ENCODE peak calls at places on chromosomes 13 and 19, in five cellular contexts. Y, T, P, W and E are unnamed samples. For H3K4me1, the result is how much of the 10 kb centered on the place peaks cover.

GRCh38 chr13:75385708-75386083 is 96.3 kb downstream of the TBC1D4 start:
- DNase-seq in P (no peak), T (no peak), Y (no peak), W (no peak), E (no peak)

GRCh38 chr19:46000497-46001246 is 5.4 kb downstream of the CCDC61 start:
- DNase-seq in Y (peak), P (no peak), T (no peak), W (peak), E (no peak)

GRCh38 chr19:42301646-42302204 is at the start of gene PRR19:
- DNase-seq in T (no peak), P (no peak), Y (peak), W (no peak), E (no peak)

GRCh38 chr13:64556391-64556790 is 2673.7 kb downstream of the PCDH9 start:
- DNase-seq in Y (no peak), W (no peak), T (no peak), P (peak), E (no peak)

GRCh38 chr19:12695090-12695489 is 1.3 kb downstream of the FBXW9 start:
- DNase-seq in Y (no peak), P (no peak), T (no peak), W (no peak), E (no peak)

GRCh38 chr13:48535791-48536190 is 2.9 kb upstream of the RCBTB2 start:
- DNase-seq in Y (no peak), P (no peak), T (no peak), W (no peak), E (no peak)

GRCh38 chr19:35501684-35502083 is 11.4 kb upstream of the KRTDAP start:
- DNase-seq in W (no peak), P (no peak), T (no peak), Y (no peak), E (no peak)

GRCh38 chr13:64538711-64539110 is 2691.4 kb downstream of the PCDH9 start:
- DNase-seq in Y (no peak), T (no peak), W (no peak), P (peak), E (no peak)

GRCh38 chr19:38395381-38396127 is 7.1 kb downstream of the SPRED3 start:
- DNase-seq in W (peak), P (no peak), Y (peak), T (no peak), E (no peak)

GRCh38 chr19:14375055-14375581 is 6.1 kb upstream of the ADGRE5 start:
- DNase-seq in W (no peak), P (no peak), T (no peak), Y (no peak), E (no peak)

GRCh38 chr13:73751290-73751689 is 382.9 kb downstream of the KLF12 start:
- DNase-seq in P (no peak), T (peak), W (no peak), Y (no peak), E (no peak)

GRCh38 chr13:59531571-59532091 is 632.1 kb downstream of the DIAPH3 start:
- DNase-seq in Y (peak), T (no peak), W (peak), P (peak), E (peak)

GRCh38 chr19:6238256-6238642 is 41.5 kb downstream of the MLLT1 start:
- DNase-seq in T (no peak), Y (no peak), W (no peak), P (no peak), E (no peak)

GRCh38 chr13:34696741-34697140 is 245.3 kb upstream of the NBEA start:
- DNase-seq in T (no peak), W (no peak), P (no peak), Y (no peak), E (no peak)

GRCh38 chr13:113393572-113394503 is 29.9 kb upstream of the GRTP1 start:
- DNase-seq in W (peak), Y (peak), T (peak), P (peak), E (peak)

GRCh38 chr19:3700242-3701032 is at the start of gene PIP5K1C:
- DNase-seq in Y (peak), W (peak), T (peak), P (peak), E (peak)

GRCh38 chr19:19624032-19624570 is 3.9 kb downstream of the LPAR2 start:
- DNase-seq in Y (no peak), T (no peak), W (no peak), P (no peak), E (no peak)

GRCh38 chr19:4352701-4353121 is 9.3 kb downstream of the MPND start:
- DNase-seq in P (peak), W (peak), Y (peak), T (no peak), E (no peak)

DNA sequence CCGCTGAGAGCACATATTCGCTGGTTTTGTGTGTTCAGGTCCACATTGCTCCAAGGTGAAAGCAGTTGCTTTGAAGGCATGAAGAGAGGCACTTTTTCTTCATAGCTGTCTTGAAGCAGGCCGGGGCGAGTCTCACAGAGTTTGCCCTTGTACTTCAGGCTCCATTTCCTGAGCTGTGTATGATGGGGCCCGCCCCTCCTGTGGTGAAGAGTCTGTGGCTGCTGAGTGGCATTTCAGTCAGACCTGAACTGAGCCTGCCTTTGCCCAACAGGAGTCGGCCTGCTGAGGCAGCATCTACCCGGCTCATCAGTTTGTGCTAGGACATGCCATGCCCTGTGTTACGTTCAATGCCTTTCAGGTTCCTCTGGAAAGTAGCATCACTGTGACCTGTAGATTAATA is 44.4 kb upstream of the C1QTNF9 start:
- DNase-seq in W (no peak), T (no peak), Y (no peak), P (no peak), E (peak)
- H3K4me1 ChIP-seq in W (under half), T (under half), Y (under half), P (under half), E (under half)

GRCh38 chr19:10193666-10194499 is 870 bp downstream of the DNMT1 start:
- DNase-seq in W (peak), Y (peak), T (peak), P (peak), E (peak)

GRCh38 chr19:10194500-10195198 is at the start of gene DNMT1:
- DNase-seq in T (peak), W (peak), P (peak), Y (peak), E (peak)

GRCh38 chr19:10191347-10191746 is 3.4 kb downstream of the DNMT1 start:
- DNase-seq in P (peak), Y (no peak), W (peak), T (peak), E (no peak)

GRCh38 chr19:10195199-10195519 is 406 bp upstream of the DNMT1 start:
- DNase-seq in W (no peak), Y (no peak), T (no peak), P (no peak), E (no peak)

GRCh38 chr19:10192922-10193321 is 1.8 kb downstream of the DNMT1 start:
- DNase-seq in Y (no peak), P (no peak), T (no peak), W (peak), E (no peak)
- H3K4me1 ChIP-seq in Y (under half), P (under half), T (under half), W (under half), E (under half)

GRCh38 chr13:46796129-46796514 is 839 bp downstream of the ESD start:
- DNase-seq in W (no peak), Y (no peak), P (no peak), T (no peak), E (no peak)
- H3K4me1 ChIP-seq in W (under half), Y (under half), P (under half), T (under half), E (under half)

DNA sequence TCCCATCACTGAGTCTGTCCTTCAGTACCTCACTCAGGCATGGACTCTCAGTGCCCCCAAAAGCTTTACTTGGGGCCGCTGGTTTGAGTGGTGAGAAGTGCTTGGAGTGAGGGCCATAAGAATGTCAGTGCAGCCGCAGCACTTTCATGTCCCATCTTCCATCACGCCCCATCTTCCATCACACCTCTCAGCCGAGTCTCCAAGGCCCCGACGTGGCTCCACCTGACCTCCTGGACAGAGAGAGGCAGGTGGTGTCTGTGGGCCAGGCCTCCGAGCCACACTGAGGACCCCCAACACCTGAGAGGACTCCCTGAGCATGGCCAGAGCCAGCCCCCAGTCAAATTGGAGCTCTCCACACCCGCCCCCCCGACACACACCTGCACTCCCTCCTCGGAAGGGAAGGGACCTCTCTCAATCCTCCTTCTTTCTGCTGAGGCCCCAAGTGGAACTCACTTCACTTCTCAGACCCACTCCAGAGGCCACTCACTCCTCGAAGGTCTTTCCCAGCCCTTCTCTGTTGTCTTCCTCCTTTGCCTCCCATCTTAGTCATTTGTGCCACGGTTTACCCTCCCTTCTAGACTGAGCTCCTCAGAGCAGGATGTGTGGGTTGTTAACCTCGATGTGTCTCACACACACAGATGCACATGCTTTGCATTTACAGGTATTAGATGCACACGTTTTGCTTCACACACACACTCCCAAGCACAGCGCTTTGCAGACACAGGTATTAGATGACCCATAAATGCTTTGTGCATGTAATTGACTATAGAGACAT is 65.7 kb upstream of the ATP12A start:
- DNase-seq in Y (no peak), T (no peak), P (no peak), W (no peak), E (no peak)
- H3K4me1 ChIP-seq in Y (under half), T (under half), P (under half), W (under half), E (under half)

GRCh38 chr19:802888-803561 is 5.8 kb downstream of the PTBP1 start:
- DNase-seq in P (no peak), W (peak), T (no peak), Y (peak), E (no peak)
- H3K4me1 ChIP-seq in P (under half), W (under half), T (under half), Y (under half), E (under half)

GRCh38 chr13:39373108-39373507 is 229.9 kb downstream of the LHFPL6 start:
- DNase-seq in W (no peak), Y (no peak), T (no peak), P (no peak), E (no peak)

GRCh38 chr13:39365879-39366278 is 237.1 kb downstream of the LHFPL6 start:
- DNase-seq in P (no peak), Y (no peak), W (no peak), T (no peak), E (no peak)

GRCh38 chr13:39370554-39370953 is 232.4 kb downstream of the LHFPL6 start:
- DNase-seq in T (no peak), P (peak), W (no peak), Y (no peak), E (peak)

GRCh38 chr13:39369161-39369890 is 233.7 kb downstream of the LHFPL6 start:
- DNase-seq in Y (no peak), P (no peak), W (no peak), T (no peak), E (no peak)

GRCh38 chr13:39370048-39370447 is 232.9 kb downstream of the LHFPL6 start:
- DNase-seq in Y (no peak), P (no peak), W (no peak), T (no peak), E (no peak)
- H3K4me1 ChIP-seq in Y (under half), P (under half), W (under half), T (under half), E (under half)

DNA sequence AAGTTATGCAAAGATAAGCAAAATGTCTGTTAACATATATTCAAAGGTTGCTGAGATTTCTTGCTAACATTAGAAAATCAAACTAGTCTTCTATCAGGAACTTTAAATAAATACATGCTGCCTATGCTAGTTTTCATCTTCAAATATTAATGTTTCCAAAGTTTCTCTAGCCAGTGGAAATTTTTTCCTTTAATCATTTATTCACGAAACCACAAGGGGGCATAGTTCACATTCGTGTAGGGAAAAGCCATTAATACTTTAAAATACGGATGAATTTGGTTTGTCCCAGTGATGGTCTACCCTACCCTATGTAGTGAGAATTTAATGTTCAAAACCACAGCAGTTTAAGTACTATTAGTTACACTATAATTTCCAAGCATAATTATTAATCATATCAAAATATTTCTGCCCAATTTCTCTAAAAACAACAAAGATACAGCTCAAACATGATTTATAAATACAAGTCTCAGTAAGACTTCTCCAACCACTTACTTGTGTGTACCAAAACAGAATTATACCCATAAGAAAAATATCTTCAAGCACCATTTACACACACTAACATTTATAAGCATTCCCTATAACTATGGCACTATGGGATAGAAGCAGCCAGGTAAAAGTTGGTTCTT is 16.2 kb downstream of the NUFIP1 start:
- DNase-seq in W (no peak), T (no peak), Y (peak), P (peak), E (no peak)
- H3K4me1 ChIP-seq in W (under half), T (under half), Y (under half), P (under half), E (under half)

GRCh38 chr19:11194657-11195056 is 2.7 kb downstream of the KANK2 start:
- DNase-seq in Y (no peak), T (no peak), W (no peak), P (peak), E (no peak)

GRCh38 chr19:11192957-11193939 is 4.1 kb downstream of the KANK2 start:
- DNase-seq in T (no peak), P (no peak), Y (no peak), W (peak), E (no peak)

GRCh38 chr19:11195169-11195568 is 2.2 kb downstream of the KANK2 start:
- DNase-seq in T (no peak), W (peak), P (peak), Y (no peak), E (no peak)

GRCh38 chr19:11195681-11196080 is 1.7 kb downstream of the KANK2 start:
- DNase-seq in W (no peak), P (no peak), Y (no peak), T (no peak), E (no peak)

GRCh38 chr19:11194173-11194572 is 3.2 kb downstream of the KANK2 start:
- DNase-seq in P (no peak), T (no peak), Y (no peak), W (no peak), E (no peak)
- H3K4me1 ChIP-seq in P (under half), T (under half), Y (under half), W (under half), E (under half)

GRCh38 chr19:50640368-50640767 is 687 bp upstream of the SYT3 start:
- DNase-seq in P (no peak), Y (no peak), W (no peak), T (no peak), E (no peak)
- H3K4me1 ChIP-seq in P (under half), Y (under half), W (under half), T (under half), E (under half)

DNA sequence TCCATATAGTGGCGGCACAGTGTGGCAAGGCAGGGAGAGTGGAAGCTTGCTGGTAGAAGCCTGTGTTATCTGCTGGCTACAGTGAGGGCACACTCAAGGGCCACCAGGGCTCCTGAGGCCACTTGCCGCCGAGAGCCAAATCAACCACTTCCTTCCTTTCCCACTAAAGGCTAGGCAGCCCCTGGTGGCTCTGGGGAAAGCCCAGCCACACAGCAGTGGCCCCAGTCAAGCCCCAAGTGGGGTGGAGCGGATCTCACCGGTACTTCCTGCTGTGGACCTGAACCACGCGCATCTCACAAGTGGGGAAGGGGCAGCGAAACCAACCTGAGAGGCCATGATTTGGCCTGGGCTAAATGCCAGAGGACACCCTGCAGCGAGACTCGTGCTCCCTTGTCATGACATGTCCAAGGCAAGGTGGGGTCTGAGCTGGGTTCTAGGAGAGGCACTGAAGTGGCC is 21.9 kb upstream of the SLC35E1 start:
- DNase-seq in Y (no peak), P (no peak), W (no peak), T (no peak), E (no peak)
- H3K4me1 ChIP-seq in Y (under half), P (under half), W (under half), T (under half), E (under half)